ENCODE peak calls at places on chromosomes 5 and 9, in four cellular contexts. S is GM23248; M is cardiac muscle cell; W is CD8-positive, alpha-beta T cell. T is an unnamed sample. For H3K4me1, the result is how much of the 10 kb centered on the place peaks cover.

GRCh38 chr9:36980148-36980974 is 53.7 kb downstream of the PAX5 start:
- DNase-seq in W (no peak), S (no peak), M (no peak), T (peak)

GRCh38 chr9:15837079-15837679 is 284.3 kb downstream of the CCDC171 start:
- DNase-seq in M (peak), W (no peak), S (peak), T (peak)

GRCh38 chr9:22237497-22238363 is 208.9 kb upstream of the DMRTA1 start:
- DNase-seq in M (peak), S (peak), W (no peak), T (peak)

GRCh38 chr9:28051559-28051958 is 478.3 kb upstream of the C9orf72 start:
- DNase-seq in M (no peak), W (no peak), S (peak), T (no peak)

GRCh38 chr9:113269871-113270270 is 5.5 kb downstream of the CDC26 start:
- DNase-seq in W (no peak), M (no peak), S (no peak), T (no peak)

GRCh38 chr9:4548796-4549725 is 58.8 kb downstream of the SLC1A1 start:
- DNase-seq in M (peak), W (no peak), S (peak), T (no peak)

GRCh38 chr5:133041910-133042309 is 9.9 kb upstream of the HSPA4 start:
- DNase-seq in W (no peak), M (peak), S (peak), T (no peak)

GRCh38 chr5:157366741-157367684 is 93.0 kb upstream of the NIPAL4 start:
- DNase-seq in S (peak), M (peak), W (no peak), T (no peak)

GRCh38 chr9:23467276-23467675 is 358.8 kb downstream of the ELAVL2 start:
- DNase-seq in S (no peak), M (no peak), W (no peak), T (no peak)

GRCh38 chr5:176832162-176832561 is 21.8 kb downstream of the UNC5A start:
- DNase-seq in M (no peak), W (no peak), S (no peak), T (no peak)

GRCh38 chr5:146399446-146399845 is 47.7 kb upstream of the TCERG1 start:
- DNase-seq in W (no peak), S (no peak), M (no peak), T (no peak)

GRCh38 chr5:14871573-14872069 is at the start of gene ANKH:
- DNase-seq in M (peak), W (peak), S (peak), T (peak)

GRCh38 chr9:89440951-89441654 is 56.8 kb downstream of the SEMA4D start:
- DNase-seq in S (no peak), W (no peak), M (no peak), T (no peak)

GRCh38 chr5:37121027-37121426 is 128.1 kb downstream of the CPLANE1 start:
- DNase-seq in W (no peak), M (no peak), S (no peak), T (no peak)

GRCh38 chr9:133838859-133839507 is 100.8 kb upstream of the SARDH start:
- DNase-seq in W (no peak), M (no peak), S (no peak), T (no peak)

GRCh38 chr5:96483878-96484277 is 50.8 kb upstream of the PCSK1 start:
- DNase-seq in M (peak), W (no peak), S (peak), T (peak)

GRCh38 chr5:168713051-168713450 is 133.9 kb upstream of the PANK3 start:
- DNase-seq in S (peak), M (no peak), W (no peak), T (no peak)

GRCh38 chr9:37998881-37999311 is 70.1 kb downstream of the SHB start:
- DNase-seq in W (no peak), M (no peak), S (peak), T (peak)

DNA sequence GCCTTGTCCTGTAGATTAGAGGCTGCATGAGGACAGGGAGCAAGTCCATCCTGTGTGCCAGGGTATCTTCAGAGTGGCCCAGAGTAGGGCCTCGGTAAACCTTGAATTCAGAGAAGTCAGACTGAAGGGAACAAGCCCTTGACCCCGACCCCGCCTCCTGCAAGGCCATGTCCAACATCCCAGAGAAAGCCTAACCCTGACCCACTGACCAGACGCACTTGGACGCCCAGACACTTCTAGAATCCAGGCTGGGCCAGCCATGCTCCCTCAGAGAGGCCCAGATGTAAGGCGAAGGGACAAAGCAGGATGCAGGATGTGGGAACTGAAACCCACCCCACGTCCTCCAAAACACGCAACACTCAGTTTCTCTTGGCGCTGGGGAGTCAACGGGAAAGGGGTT is 13.2 kb downstream of the TNIP1 start:
- DNase-seq in W (no peak), S (no peak), M (no peak), T (no peak)
- H3K4me1 ChIP-seq in W (under half), S (under half), M (under half), T (under half)

GRCh38 chr5:109692011-109692410 is 2.3 kb downstream of the MAN2A1 start:
- DNase-seq in M (peak), W (no peak), S (peak), T (no peak)

GRCh38 chr5:109695005-109695926 is 5.5 kb downstream of the MAN2A1 start:
- DNase-seq in S (no peak), M (no peak), W (no peak), T (no peak)

GRCh38 chr5:109692852-109693251 is 3.1 kb downstream of the MAN2A1 start:
- DNase-seq in W (no peak), S (no peak), M (no peak), T (no peak)

GRCh38 chr5:109694451-109694891 is 4.7 kb downstream of the MAN2A1 start:
- DNase-seq in S (peak), M (no peak), W (no peak), T (no peak)

GRCh38 chr5:109693535-109694152 is 3.9 kb downstream of the MAN2A1 start:
- DNase-seq in M (peak), S (peak), W (no peak), T (no peak)
- H3K4me1 ChIP-seq in M (under half), S (under half), W (half or more), T (under half)

GRCh38 chr5:56479126-56479525 is 246.0 kb upstream of the ANKRD55 start:
- DNase-seq in W (no peak), S (no peak), M (no peak), T (no peak)

GRCh38 chr5:56481998-56482698 is 249.0 kb upstream of the ANKRD55 start:
- DNase-seq in S (peak), W (no peak), M (no peak), T (no peak)

GRCh38 chr5:56481147-56481997 is 248.2 kb upstream of the ANKRD55 start:
- DNase-seq in W (no peak), S (peak), M (peak), T (no peak)

GRCh38 chr5:56479701-56480304 is 246.7 kb upstream of the ANKRD55 start:
- DNase-seq in M (no peak), W (no peak), S (no peak), T (no peak)

DNA sequence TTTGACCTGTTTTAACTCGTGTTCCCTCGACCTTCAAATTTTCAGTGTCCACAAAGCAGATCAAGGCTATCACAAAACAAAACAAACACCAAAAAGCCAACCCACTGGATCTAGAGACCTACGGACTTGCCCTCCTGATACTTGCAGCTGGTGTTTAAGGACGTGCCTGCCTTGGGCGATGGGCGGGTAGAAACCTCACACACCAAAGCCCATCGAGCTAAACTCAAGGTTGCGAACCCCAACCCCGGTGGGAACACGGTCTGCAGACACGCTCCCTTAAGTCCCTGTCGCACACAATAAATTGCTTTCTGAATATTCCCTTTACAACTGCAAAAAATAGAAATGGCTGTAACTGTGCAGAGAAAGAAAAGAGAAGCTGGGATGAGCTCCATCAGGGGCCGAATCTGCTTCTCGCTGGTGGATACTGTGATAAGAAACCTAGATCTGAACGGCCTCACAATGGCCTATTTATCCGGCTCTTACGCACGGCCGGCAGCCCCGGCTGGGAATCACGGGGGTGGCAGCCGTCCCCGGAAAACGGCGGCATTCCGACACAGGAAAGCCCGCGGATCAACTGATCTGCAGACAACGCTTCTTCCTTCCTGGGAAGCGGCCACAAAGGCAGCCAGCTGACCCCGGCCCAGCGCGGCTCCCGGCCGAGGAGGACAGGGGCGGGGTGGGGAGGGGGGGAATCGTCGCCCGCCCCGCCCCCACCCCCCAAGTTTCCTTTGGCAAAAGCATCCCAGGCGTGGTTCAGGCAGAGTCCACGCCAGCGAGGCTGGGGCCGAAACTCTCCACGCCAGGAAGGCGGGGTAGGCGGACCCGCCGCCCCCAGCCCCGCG is 247.4 kb upstream of the ANKRD55 start:
- DNase-seq in M (peak), S (peak), W (no peak), T (no peak)
- H3K4me1 ChIP-seq in M (under half), S (under half), W (under half), T (under half)

GRCh38 chr9:2321523-2322148 is 300.0 kb upstream of the VLDLR start:
- DNase-seq in W (no peak), S (peak), M (peak), T (no peak)
- H3K4me1 ChIP-seq in W (under half), S (under half), M (under half), T (under half)

GRCh38 chr9:122264360-122265264 is at the start of the genes MRRF and RBM18:
- DNase-seq in S (peak), M (peak), W (peak), T (peak)
- H3K4me1 ChIP-seq in S (under half), M (under half), W (under half), T (under half)

DNA sequence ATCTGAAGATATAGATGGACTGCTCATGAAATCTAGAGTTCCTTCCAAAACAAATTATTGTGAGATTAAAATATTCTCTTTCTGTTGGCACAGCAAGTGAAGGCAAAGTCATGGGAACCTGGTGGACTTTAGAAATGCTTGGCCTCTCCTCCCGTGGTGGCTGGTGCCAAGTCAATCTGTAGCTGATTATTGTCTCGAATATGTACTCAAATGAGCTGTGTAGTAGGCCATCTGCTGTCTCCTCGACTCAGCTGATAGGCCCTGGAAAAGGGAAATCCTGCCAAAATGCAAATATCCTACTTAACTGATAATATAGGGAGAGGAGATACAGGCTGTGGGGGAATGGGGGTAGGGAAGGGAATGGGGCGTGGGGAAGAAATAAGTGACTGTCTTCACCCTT is 69.4 kb downstream of the DAPK1 start:
- DNase-seq in W (no peak), S (no peak), M (peak), T (no peak)
- H3K4me1 ChIP-seq in W (under half), S (under half), M (under half), T (under half)

GRCh38 chr5:143198332-143198731 is 205.2 kb downstream of the NR3C1 start:
- DNase-seq in W (no peak), S (no peak), M (no peak), T (no peak)

GRCh38 chr5:143199843-143200242 is 203.6 kb downstream of the NR3C1 start:
- DNase-seq in S (no peak), W (no peak), M (no peak), T (no peak)

GRCh38 chr5:143199161-143199560 is 204.3 kb downstream of the NR3C1 start:
- DNase-seq in W (no peak), S (no peak), M (no peak), T (no peak)

GRCh38 chr5:143201589-143201988 is 201.9 kb downstream of the NR3C1 start:
- DNase-seq in M (peak), W (no peak), S (peak), T (no peak)

GRCh38 chr5:143200781-143201398 is 202.6 kb downstream of the NR3C1 start:
- DNase-seq in W (no peak), S (peak), M (peak), T (no peak)
- H3K4me1 ChIP-seq in W (under half), S (half or more), M (under half), T (under half)

GRCh38 chr5:179620293-179620692 is 3.2 kb downstream of the HNRNPH1 start:
- DNase-seq in S (peak), M (no peak), W (no peak), T (no peak)
- H3K4me1 ChIP-seq in S (under half), M (under half), W (half or more), T (under half)

GRCh38 chr5:65682148-65682547 is 39.8 kb downstream of the SGTB start:
- DNase-seq in M (no peak), W (no peak), S (no peak), T (no peak)
- H3K4me1 ChIP-seq in M (under half), W (under half), S (under half), T (under half)